ENCODE peak calls at places on chromosomes 13 and 19, in eight cellular contexts. T, C, D, Q, J, N, W and L are unnamed samples.

GRCh38 chr13:113999618-113999910 is 25.7 kb upstream of the C13orf46 start:
- DNase-seq in Q (no peak), N (no peak), J (no peak), W (no peak), D (no peak), T (no peak), C (no peak), L (no peak)

GRCh38 chr13:24664726-24665409 is 15.3 kb upstream of the ATP12A start:
- DNase-seq in W (no peak), C (peak; percentile 12), D (no peak), J (no peak), N (no peak), T (no peak), Q (no peak), L (peak; percentile 98)

GRCh38 chr19:737591-738093 is 13.3 kb upstream of the MISP start:
- DNase-seq in J (peak; percentile 18), W (peak; percentile 50), T (peak; percentile 54), N (peak; percentile 51), Q (peak; percentile 45), C (peak; percentile 64), D (peak; percentile 65), L (no peak)

GRCh38 chr13:36891752-36892151 is 28.3 kb downstream of the SMAD9 start:
- DNase-seq in T (no peak), C (peak; percentile 68), D (no peak), W (no peak), N (no peak), Q (no peak), J (no peak), L (no peak)

GRCh38 chr13:73228546-73228945 is 169.7 kb downstream of the KLF5 start:
- DNase-seq in J (peak; percentile 10), D (no peak), N (no peak), W (no peak), C (no peak), T (no peak), Q (no peak), L (no peak)

GRCh38 chr19:40611096-40611495 is 9.9 kb downstream of the LTBP4 start:
- DNase-seq in D (no peak), J (peak; percentile 20), N (no peak), T (no peak), Q (no peak), W (no peak), C (no peak), L (peak; percentile 69)

GRCh38 chr13:99282264-99283231 is 24.4 kb upstream of the GPR18 start:
- DNase-seq in J (no peak), N (no peak), C (no peak), T (no peak), D (no peak), W (no peak), Q (no peak), L (no peak)

GRCh38 chr13:76586842-76587241 is 299.4 kb downstream of the KCTD12 start:
- DNase-seq in C (no peak), W (no peak), D (no peak), Q (no peak), J (no peak), T (no peak), N (no peak), L (no peak)

GRCh38 chr13:112397108-112397507 is 21.0 kb downstream of the SPACA7 start:
- DNase-seq in C (no peak), W (no peak), T (no peak), Q (no peak), N (no peak), D (no peak), J (no peak), L (no peak)